ENCODE peak calls at places on chromosomes 5 and 9, in four cellular contexts. One of them, this sample, is unnamed.

GRCh38 chr9:94920439-94920951 is 194.0 kb downstream of the AOPEP start:
- DNase-seq in K562: no peak
- DNase-seq in HepG2: no peak
- DNase-seq in A549: no peak
- DNase-seq in this sample: no peak

GRCh38 chr5:80186634-80187033 is 69.2 kb downstream of the SERINC5 start:
- DNase-seq in K562: no peak
- DNase-seq in HepG2: no peak
- DNase-seq in A549: no peak
- DNase-seq in this sample: no peak

GRCh38 chr9:96382839-96383164 is 709 bp downstream of the SLC35D2 start:
- DNase-seq in K562: no peak
- DNase-seq in HepG2: no peak
- DNase-seq in A549: no peak
- DNase-seq in this sample: no peak

GRCh38 chr5:138230981-138231589 is 18.0 kb upstream of the CDC23 start:
- DNase-seq in K562: no peak
- DNase-seq in HepG2: peak; percentile 18
- DNase-seq in A549: no peak
- DNase-seq in this sample: no peak

GRCh38 chr9:16207161-16207560 is 654.3 kb downstream of the CCDC171 start:
- DNase-seq in K562: no peak
- DNase-seq in HepG2: no peak
- DNase-seq in A549: no peak
- DNase-seq in this sample: no peak

GRCh38 chr5:374631-375335 is 53.3 kb downstream of the AHRR start:
- DNase-seq in K562: no peak
- DNase-seq in HepG2: no peak
- DNase-seq in A549: no peak
- DNase-seq in this sample: peak; percentile 43

GRCh38 chr9:93205896-93206575 is 22.1 kb downstream of the WNK2 start:
- DNase-seq in K562: no peak
- DNase-seq in HepG2: no peak
- DNase-seq in A549: no peak
- DNase-seq in this sample: no peak

GRCh38 chr5:172055421-172055820 is 49.0 kb upstream of the FBXW11 start:
- DNase-seq in K562: no peak
- DNase-seq in HepG2: no peak
- DNase-seq in A549: no peak
- DNase-seq in this sample: no peak

GRCh38 chr5:135308245-135308644 is 90.8 kb downstream of the MACROH2A1 start:
- DNase-seq in K562: no peak
- DNase-seq in HepG2: no peak
- DNase-seq in A549: no peak
- DNase-seq in this sample: no peak

GRCh38 chr5:135307143-135307903 is 91.7 kb downstream of the MACROH2A1 start:
- DNase-seq in K562: no peak
- DNase-seq in HepG2: no peak
- DNase-seq in A549: no peak
- DNase-seq in this sample: no peak

GRCh38 chr5:135310328-135310989 is 88.6 kb downstream of the MACROH2A1 start:
- DNase-seq in K562: no peak
- DNase-seq in HepG2: no peak
- DNase-seq in A549: no peak
- DNase-seq in this sample: no peak

GRCh38 chr5:135309391-135310327 is 89.4 kb downstream of the MACROH2A1 start:
- DNase-seq in K562: no peak
- DNase-seq in HepG2: no peak
- DNase-seq in A549: no peak
- DNase-seq in this sample: no peak

DNA sequence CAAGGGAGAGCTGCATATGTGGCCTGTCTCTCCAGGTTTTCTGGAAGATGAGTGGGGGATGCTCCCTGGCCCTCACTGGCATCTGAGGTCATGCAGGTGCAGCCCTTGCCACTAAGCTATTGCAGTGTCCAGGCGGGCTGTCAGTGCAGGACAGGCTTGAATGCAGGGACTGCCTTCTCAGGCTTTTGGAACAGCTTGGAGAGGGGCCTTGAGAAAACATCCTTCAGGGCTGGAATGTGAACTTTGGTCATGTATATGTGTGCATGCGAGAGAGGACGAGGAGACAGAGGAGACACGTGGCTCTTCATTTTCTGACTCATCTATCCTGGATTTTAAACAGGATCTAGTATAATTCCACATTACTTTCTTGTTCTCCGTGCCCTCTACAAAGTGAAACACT is 90.3 kb downstream of the MACROH2A1 start:
- DNase-seq in K562: no peak
- DNase-seq in HepG2: peak; percentile 78
- DNase-seq in A549: no peak
- DNase-seq in this sample: no peak
- H3K4me2 ChIP-seq in K562: no peak overlapping the region
- H3K4me2 ChIP-seq in HepG2: peak overlapping the region; percentile 48
- H3K4me2 ChIP-seq in A549: peak overlapping the region; percentile 73
- H3K4me2 ChIP-seq in this sample: no peak overlapping the region

GRCh38 chr5:168364738-168365550 is 73.5 kb downstream of the WWC1 start:
- DNase-seq in K562: no peak
- DNase-seq in HepG2: peak; percentile 35
- DNase-seq in A549: no peak
- DNase-seq in this sample: peak; percentile 57
- TF ChIP-seq RNF2 in K562: no peak
- TF ChIP-seq RNF2 in HepG2: no peak
- TF ChIP-seq RNF2 in A549: no peak
- TF ChIP-seq RNF2 in this sample: no peak

DNA sequence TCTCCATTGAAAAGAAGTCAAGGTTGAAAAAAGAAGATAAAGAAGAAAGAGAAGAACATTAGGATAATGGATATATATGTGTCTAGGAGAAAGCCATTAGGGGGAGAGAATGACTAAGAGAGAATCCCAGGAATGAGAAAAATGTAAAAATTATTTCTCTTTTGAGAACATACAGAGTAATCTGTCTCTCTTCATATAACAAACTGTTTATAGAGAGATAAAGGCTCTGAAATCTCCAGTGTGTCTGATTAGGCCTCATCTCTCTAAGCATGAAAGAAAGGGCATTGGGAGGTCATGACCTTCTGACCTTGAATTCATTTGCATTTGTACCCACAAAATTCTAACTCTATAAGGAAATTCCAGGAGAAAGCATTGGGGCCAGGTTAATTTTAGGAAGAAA is 3.5 kb upstream of the MPDZ start:
- DNase-seq in K562: no peak
- DNase-seq in HepG2: no peak
- DNase-seq in A549: no peak
- DNase-seq in this sample: no peak
- H3K4me2 ChIP-seq in K562: no peak overlapping the region
- H3K4me2 ChIP-seq in HepG2: no peak overlapping the region
- H3K4me2 ChIP-seq in A549: no peak overlapping the region
- H3K4me2 ChIP-seq in this sample: no peak overlapping the region

GRCh38 chr5:177412603-177413233 is 3.4 kb upstream of the F12 start:
- DNase-seq in K562: no peak
- DNase-seq in HepG2: no peak
- DNase-seq in A549: no peak
- DNase-seq in this sample: no peak

GRCh38 chr5:177421046-177421798 is 5.3 kb upstream of the GRK6 start:
- DNase-seq in K562: no peak
- DNase-seq in HepG2: no peak
- DNase-seq in A549: no peak
- DNase-seq in this sample: no peak

GRCh38 chr5:177414481-177414880 is 5.1 kb upstream of the F12 start:
- DNase-seq in K562: no peak
- DNase-seq in HepG2: no peak
- DNase-seq in A549: no peak
- DNase-seq in this sample: no peak

GRCh38 chr5:177419045-177419444 is 7.4 kb upstream of the GRK6 start:
- DNase-seq in K562: no peak
- DNase-seq in HepG2: no peak
- DNase-seq in A549: no peak
- DNase-seq in this sample: no peak

DNA sequence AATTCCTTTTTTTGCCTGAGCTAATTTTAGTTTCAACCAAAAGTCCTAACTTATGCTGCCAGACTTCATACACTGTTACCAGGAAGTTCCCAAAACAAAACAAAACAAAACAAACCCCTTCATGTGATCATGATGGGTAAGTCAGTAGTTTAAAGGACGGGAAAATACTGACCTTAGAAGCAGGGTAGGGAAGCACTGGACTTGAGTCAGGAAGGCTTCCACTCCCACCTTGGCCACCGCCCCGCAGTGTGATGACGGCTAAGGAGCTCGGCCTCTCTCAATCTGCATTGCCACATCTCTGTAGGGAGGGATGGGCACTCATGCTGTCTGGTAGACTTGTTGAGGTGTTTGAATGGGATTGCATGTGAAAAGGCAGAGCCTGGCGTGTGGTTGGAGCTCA is 7.0 kb upstream of the F12 start:
- DNase-seq in K562: no peak
- DNase-seq in HepG2: no peak
- DNase-seq in A549: no peak
- DNase-seq in this sample: no peak
- TF ChIP-seq RNF2 in K562: no peak
- TF ChIP-seq RNF2 in HepG2: no peak
- TF ChIP-seq RNF2 in A549: no peak
- TF ChIP-seq RNF2 in this sample: no peak

GRCh38 chr9:81626511-81626910 is 62.8 kb downstream of the TLE1 start:
- DNase-seq in K562: no peak
- DNase-seq in HepG2: peak; percentile 56
- DNase-seq in A549: no peak
- DNase-seq in this sample: no peak
- H3K4me2 ChIP-seq in K562: no peak overlapping the region
- H3K4me2 ChIP-seq in HepG2: no peak overlapping the region
- H3K4me2 ChIP-seq in A549: peak overlapping the region; percentile 69
- H3K4me2 ChIP-seq in this sample: no peak overlapping the region

DNA sequence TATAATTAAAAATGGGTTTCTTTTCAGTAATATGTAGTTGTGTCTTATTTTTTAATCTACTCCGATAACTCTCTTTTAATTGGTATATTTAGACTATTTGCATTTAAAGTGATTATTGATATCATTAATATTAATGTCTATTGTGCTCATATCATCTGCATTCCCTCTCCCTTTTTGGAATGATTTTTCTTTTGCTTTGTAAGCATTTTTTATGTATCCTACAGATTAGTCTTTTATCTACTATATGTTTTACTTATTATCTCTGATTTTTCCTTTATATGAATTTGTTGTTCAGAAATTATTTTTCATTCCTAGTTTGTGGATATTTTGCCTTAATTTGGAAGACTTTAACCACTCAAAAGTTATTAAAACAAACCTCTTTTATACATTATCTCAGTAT is 34.0 kb downstream of the NDUFS4 start:
- DNase-seq in K562: no peak
- DNase-seq in HepG2: no peak
- DNase-seq in A549: no peak
- DNase-seq in this sample: no peak
- TF ChIP-seq RNF2 in K562: no peak
- TF ChIP-seq RNF2 in HepG2: no peak
- TF ChIP-seq RNF2 in A549: no peak
- TF ChIP-seq RNF2 in this sample: no peak

GRCh38 chr5:119255571-119256356 is 100.1 kb upstream of the TNFAIP8 start:
- DNase-seq in K562: peak; percentile 16
- DNase-seq in HepG2: peak; percentile 74
- DNase-seq in A549: no peak
- DNase-seq in this sample: peak; percentile 64

DNA sequence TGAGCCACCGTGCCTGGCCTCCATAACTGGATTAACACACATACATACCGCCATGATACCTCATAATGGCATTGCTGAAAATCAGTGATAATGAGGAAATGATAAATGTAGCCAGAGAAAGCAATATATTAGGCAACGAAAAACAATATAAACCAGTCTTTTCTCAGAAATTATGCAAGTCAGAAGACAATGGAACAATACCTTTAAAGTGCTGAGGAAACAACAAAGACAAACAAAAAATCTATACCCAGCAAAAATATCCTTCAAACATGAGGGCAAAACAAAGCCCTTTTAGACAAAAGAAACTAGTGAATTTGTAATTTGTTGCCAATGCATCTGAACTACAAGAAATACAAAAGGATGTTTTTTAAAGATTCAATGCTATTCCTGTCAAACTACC is 98.2 kb upstream of the TNFAIP8 start:
- DNase-seq in K562: no peak
- DNase-seq in HepG2: no peak
- DNase-seq in A549: no peak
- DNase-seq in this sample: no peak
- H3K4me2 ChIP-seq in K562: no peak overlapping the region
- H3K4me2 ChIP-seq in HepG2: no peak overlapping the region
- H3K4me2 ChIP-seq in A549: no peak overlapping the region
- H3K4me2 ChIP-seq in this sample: no peak overlapping the region

GRCh38 chr9:89661956-89662717 is 57.3 kb downstream of the GADD45G start:
- DNase-seq in K562: peak; percentile 58
- DNase-seq in HepG2: peak; percentile 75
- DNase-seq in A549: peak; percentile 87
- DNase-seq in this sample: peak; percentile 71
- TF ChIP-seq RNF2 in K562: no peak
- TF ChIP-seq RNF2 in HepG2: no peak
- TF ChIP-seq RNF2 in A549: no peak
- TF ChIP-seq RNF2 in this sample: no peak

This sample was measured in H1.